ENCODE peak calls at places on chromosomes 2 and 18, in six cellular contexts. Q is dorsolateral prefrontal cortex, T is GM06990, G is endothelial cell, K is WERI-Rb-1, D is D721Med. O is an unnamed sample.

GRCh38 chr2:151260492-151261239 is 997 bp downstream of the RBM43 start:
- DNase-seq in T (peak; percentile 24), K (no peak), D (no peak), Q (no peak), G (no peak), O (no peak)

GRCh38 chr2:221289389-221289788 is 282.7 kb downstream of the EPHA4 start:
- DNase-seq in K (no peak), Q (no peak), T (no peak), G (no peak), D (no peak), O (no peak)

GRCh38 chr2:37692731-37693130 is 21.3 kb upstream of the CDC42EP3 start:
- DNase-seq in K (no peak), Q (no peak), T (no peak), D (no peak), G (no peak), O (no peak)

GRCh38 chr2:218570850-218571249 is 2.2 kb downstream of the CNOT9 start:
- DNase-seq in K (no peak), D (no peak), Q (no peak), T (no peak), G (no peak), O (no peak)

GRCh38 chr18:35635171-35635570 is 53.6 kb downstream of the GALNT1 start:
- DNase-seq in G (no peak), D (no peak), Q (no peak), T (no peak), K (no peak), O (no peak)

GRCh38 chr2:23199115-23199918 is 185.7 kb upstream of the KLHL29 start:
- DNase-seq in Q (no peak), K (peak; percentile 85), T (no peak), G (no peak), D (no peak), O (no peak)

GRCh38 chr2:12273111-12273510 is 443.6 kb upstream of the TRIB2 start:
- DNase-seq in T (no peak), Q (no peak), D (no peak), G (no peak), K (no peak), O (no peak)

GRCh38 chr18:55251186-55251995 is 292.1 kb upstream of the CCDC68 start:
- DNase-seq in Q (no peak), D (no peak), T (no peak), G (no peak), K (no peak), O (no peak)

GRCh38 chr2:75561566-75562512 is 1.1 kb upstream of the EVA1A start:
- DNase-seq in T (no peak), Q (no peak), D (no peak), G (no peak), K (no peak), O (peak; percentile 35)

GRCh38 chr2:188813315-188813714 is 160.9 kb upstream of the COL3A1 start:
- DNase-seq in D (no peak), Q (no peak), T (no peak), G (no peak), K (no peak), O (no peak)

GRCh38 chr2:29966256-29966655 is 44.9 kb upstream of the ALK start:
- DNase-seq in Q (no peak), D (no peak), K (no peak), G (no peak), T (no peak), O (no peak)

GRCh38 chr2:173056705-173057368 is 18.8 kb upstream of the MAP3K20 start:
- DNase-seq in K (no peak), Q (no peak), D (no peak), T (no peak), G (no peak), O (no peak)

GRCh38 chr2:30288576-30288975 is 57.2 kb downstream of the LBH start:
- DNase-seq in K (no peak), G (no peak), Q (no peak), T (no peak), D (no peak), O (no peak)

GRCh38 chr2:210577263-210578071 is 21.1 kb downstream of the CPS1 start:
- DNase-seq in Q (no peak), G (no peak), T (peak; percentile 18), D (no peak), K (no peak), O (peak; percentile 25)

GRCh38 chr2:233855345-233855744 is 1.0 kb upstream of the HJURP start:
- DNase-seq in T (no peak), G (no peak), K (no peak), Q (no peak), D (no peak), O (no peak)

GRCh38 chr18:32469190-32469611 is 1.5 kb downstream of the GAREM1 start:
- DNase-seq in K (no peak), Q (peak; percentile 71), T (no peak), D (no peak), G (peak; percentile 10), O (peak; percentile 13)

GRCh38 chr18:32472841-32473240 is 2.2 kb upstream of the GAREM1 start:
- DNase-seq in G (no peak), D (no peak), K (no peak), Q (no peak), T (no peak), O (no peak)

GRCh38 chr18:32469691-32470131 is 971 bp downstream of the GAREM1 start:
- DNase-seq in T (no peak), D (no peak), G (no peak), K (no peak), Q (no peak), O (peak; percentile 8)

GRCh38 chr18:32470136-32470712 is 458 bp downstream of the GAREM1 start:
- DNase-seq in G (peak; percentile 46), D (no peak), Q (peak; percentile 60), T (peak; percentile 18), K (peak; percentile 17), O (peak; percentile 50)

DNA sequence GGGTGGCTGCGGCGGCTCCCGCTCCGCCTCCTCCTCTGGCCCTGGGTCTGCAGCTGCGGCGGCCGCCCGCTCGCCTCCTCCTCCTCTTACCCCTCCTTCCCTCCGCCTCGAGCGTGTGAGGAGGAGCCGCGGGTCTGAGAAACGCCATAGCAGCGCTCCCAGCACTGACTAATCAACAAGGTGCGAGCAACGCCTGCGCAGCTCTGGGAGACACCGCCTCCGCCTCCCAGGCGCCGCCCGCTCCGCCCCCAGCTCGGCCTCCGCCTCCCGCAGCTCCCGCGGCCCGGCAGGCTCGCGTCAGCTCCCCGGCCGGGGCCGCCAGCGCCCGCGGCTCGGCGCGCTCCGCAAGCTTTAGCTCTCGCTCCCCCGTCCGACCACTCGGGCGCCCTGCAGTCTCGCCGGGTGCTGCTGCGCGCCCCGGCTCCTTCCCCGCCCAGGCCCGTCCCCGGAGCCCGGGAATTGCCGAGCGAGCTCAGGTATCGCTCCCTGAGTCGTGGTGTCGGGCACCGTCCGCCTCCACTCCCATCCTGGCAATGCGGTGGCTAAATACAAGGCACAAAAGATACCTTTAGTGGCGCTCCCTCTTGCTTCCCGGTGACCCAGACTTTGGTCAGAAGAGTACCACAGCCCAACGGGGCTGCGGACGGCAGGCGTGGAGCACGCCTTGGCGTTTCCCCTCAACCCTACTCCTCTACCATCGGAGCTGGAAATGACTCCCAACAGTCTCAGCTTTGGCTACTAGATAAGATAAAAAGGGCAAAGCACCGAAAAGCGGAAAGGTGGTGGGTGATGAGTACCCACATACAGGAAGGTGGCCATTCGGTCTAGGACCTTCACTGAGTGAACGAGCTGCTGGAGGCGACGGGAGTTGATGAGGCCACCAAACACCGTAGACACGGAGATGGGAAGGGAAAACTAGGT is at the start of gene GAREM1:
- DNase-seq in Q (peak; percentile 97), T (peak; percentile 91), G (peak; percentile 88), D (peak; percentile 92), K (peak; percentile 92), O (peak; percentile 90)
- TF ChIP-seq CTCF in Q (peak; percentile 79), T (peak; percentile 37), G (no peak), D (peak; percentile 50), K (peak; percentile 50), O (peak; percentile 77)

DNA sequence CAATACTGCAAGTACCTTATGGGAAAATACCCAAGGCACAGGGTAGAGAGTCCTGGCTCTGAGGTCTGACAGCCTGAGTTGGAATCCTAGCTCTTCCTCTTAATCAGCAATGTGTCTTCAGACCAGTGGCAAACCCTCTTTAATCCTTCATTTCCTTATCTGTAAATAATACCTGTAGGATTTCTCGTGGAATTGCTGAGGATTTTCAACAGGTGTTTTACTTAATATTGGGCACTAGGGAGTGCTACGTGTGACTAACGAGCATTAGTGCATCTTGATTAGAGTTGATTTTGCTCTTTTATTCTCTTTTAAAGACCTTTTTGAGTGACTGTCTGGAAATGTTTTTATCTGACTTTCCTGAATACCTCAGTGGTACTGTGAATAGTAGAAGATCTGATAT is 48.9 kb downstream of the ARHGAP28 start:
- DNase-seq in T (no peak), Q (no peak), D (no peak), G (no peak), K (no peak), O (no peak)
- TF ChIP-seq CTCF in T (no peak), Q (no peak), D (no peak), G (no peak), K (no peak), O (no peak)

GRCh38 chr2:232075859-232076258 is 114.3 kb downstream of the DIS3L2 start:
- DNase-seq in G (no peak), K (no peak), T (no peak), D (no peak), Q (no peak), O (no peak)
- TF ChIP-seq CTCF in G (no peak), K (no peak), T (no peak), D (no peak), Q (no peak), O (no peak)

GRCh38 chr2:43225788-43226557 is 433 bp downstream of the ZFP36L2 start:
- DNase-seq in K (peak; percentile 66), D (no peak), T (peak; percentile 87), Q (peak; percentile 54), G (peak; percentile 67), O (peak; percentile 88)
- TF ChIP-seq CTCF in K (no peak), D (no peak), T (no peak), Q (no peak), G (no peak), O (no peak)

DNA sequence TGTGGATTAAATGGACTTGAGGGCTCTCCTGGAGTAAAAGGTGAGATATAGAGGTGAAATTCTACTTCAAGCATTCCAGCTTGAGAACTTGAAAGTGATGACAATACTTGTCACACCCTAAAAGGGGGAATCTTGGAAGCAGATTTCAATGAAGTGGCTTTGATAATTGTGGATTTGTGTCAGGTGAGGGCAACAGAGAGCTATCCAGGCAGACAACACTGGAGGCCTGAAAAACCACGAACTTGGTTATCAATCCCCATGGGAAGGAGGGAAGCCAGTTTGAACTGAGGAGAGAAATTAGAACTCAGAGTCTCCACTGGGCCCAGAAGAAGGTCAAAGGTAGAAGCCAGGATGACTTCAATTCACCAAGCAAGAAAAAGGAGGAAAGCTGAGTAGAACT is 263.9 kb downstream of the FIGN start:
- DNase-seq in D (no peak), T (no peak), Q (no peak), K (no peak), G (no peak), O (no peak)
- TF ChIP-seq CTCF in D (peak; percentile 36), T (no peak), Q (no peak), K (peak; percentile 45), G (no peak), O (no peak)